ENCODE peak calls at places on chromosome 20, in eight cellular contexts. C is stimulated activated CD4-positive, alpha-beta T cell treated with anti-CD3 and anti-CD28 coated beads, Interleukin-15, amount 100 ng/mL, for 1 hour; Z is GDM1; B is activated T-helper 2 cell treated with anti-CD3 and anti-CD28 coated beads, Interferon-gamma antibody, Interleukin-2, Interleukin-4, amounts not matched to agents 10 μg/mL and 5 μg/mL and 100 μg/mL, durations not matched to agents 14 hours and 24 hours and 36 hours; E is COR-L47; I is transverse colon; G is naive thymus-derived CD8-positive, alpha-beta T cell; R is stimulated activated CD8-positive, alpha-beta memory T cell treated with anti-CD3 and anti-CD28 coated beads, Interleukin-12 subunit alpha, Interleukin-12 subunit beta, amount 100 ng/mL, for 4 hours. Q is an unnamed sample.

GRCh38 chr20:9744551-9744950 is 94.3 kb downstream of the PAK5 start:
- DNase-seq in C (no peak), Z (no peak), B (no peak), E (no peak), I (no peak), G (no peak), R (no peak), Q (no peak)

GRCh38 chr20:20566523-20566922 is 145.9 kb downstream of the RALGAPA2 start:
- DNase-seq in C (no peak), Z (no peak), B (no peak), E (no peak), I (no peak), G (no peak), R (no peak), Q (no peak)

GRCh38 chr20:38724603-38725457 is 544 bp downstream of the SLC32A1 start:
- DNase-seq in C (no peak), Z (no peak), B (no peak), E (no peak), I (no peak), G (no peak), R (no peak), Q (no peak)

GRCh38 chr20:48171626-48172025 is 386.3 kb upstream of the SULF2 start:
- DNase-seq in C (no peak), Z (no peak), B (no peak), E (no peak), I (no peak), G (no peak), R (no peak), Q (no peak)

GRCh38 chr20:4064118-4064962 is 49.0 kb upstream of the RNF24 start:
- DNase-seq in C (no peak), Z (peak), B (no peak), E (peak), I (peak), G (no peak), R (no peak), Q (peak)

GRCh38 chr20:57417830-57418780 is 26.9 kb downstream of the RBM38 start:
- DNase-seq in C (no peak), Z (no peak), B (no peak), E (no peak), I (no peak), G (no peak), R (no peak), Q (no peak)

GRCh38 chr20:40255368-40255767 is 433.7 kb downstream of the MAFB start:
- DNase-seq in C (no peak), Z (no peak), B (no peak), E (no peak), I (no peak), G (no peak), R (no peak), Q (no peak)

GRCh38 chr20:14142171-14142570 is 146.9 kb downstream of the MACROD2 start:
- DNase-seq in C (no peak), Z (no peak), B (no peak), E (peak), I (peak), G (no peak), R (no peak), Q (peak)

GRCh38 chr20:43680976-43681375 is 14.1 kb downstream of the MYBL2 start:
- DNase-seq in C (no peak), Z (no peak), B (no peak), E (no peak), I (no peak), G (no peak), R (no peak), Q (no peak)

GRCh38 chr20:33835773-33836172 is 24.6 kb downstream of the CHMP4B start:
- DNase-seq in C (no peak), Z (no peak), B (no peak), E (no peak), I (peak), G (no peak), R (no peak), Q (no peak)

GRCh38 chr20:48530957-48531356 is 296.8 kb downstream of the PREX1 start:
- DNase-seq in C (no peak), Z (no peak), B (no peak), E (no peak), I (no peak), G (no peak), R (no peak), Q (no peak)

GRCh38 chr20:15561707-15562106 is 1011.5 kb downstream of the KIF16B start:
- DNase-seq in C (no peak), Z (no peak), B (no peak), E (no peak), I (no peak), G (no peak), R (no peak), Q (no peak)

GRCh38 chr20:62813588-62813987 is 3.3 kb upstream of the COL9A3 start:
- DNase-seq in C (no peak), Z (no peak), B (no peak), E (no peak), I (no peak), G (no peak), R (no peak), Q (no peak)

GRCh38 chr20:15682690-15683089 is 890.6 kb downstream of the KIF16B start:
- DNase-seq in C (no peak), Z (no peak), B (no peak), E (no peak), I (no peak), G (no peak), R (no peak), Q (peak)

GRCh38 chr20:46458891-46459750 is 52.7 kb upstream of the ELMO2 start:
- DNase-seq in C (no peak), Z (no peak), B (no peak), E (peak), I (peak), G (no peak), R (no peak), Q (no peak)

GRCh38 chr20:35284992-35285805 is 627 bp upstream of the EIF6 start:
- DNase-seq in C (no peak), Z (no peak), B (no peak), E (no peak), I (no peak), G (no peak), R (no peak), Q (no peak)